ENCODE peak calls at places on chromosomes 12 and 14, in eight cellular contexts. One of them, this sample, is unnamed.
A peak's percentile ranks its signal among the peaks of the same experiment; 100 is the strongest.

GRCh38 chr12:58310828-58311273 is 369.5 kb downstream of the ATP23 start:
- DNase-seq in HFF-Myc: peak; percentile 90
- DNase-seq in mesothelial cell of epicardium: no peak
- DNase-seq in WTC11: no peak
- DNase-seq in AG09309: peak; percentile 98
- DNase-seq in ascending aorta: no peak
- DNase-seq in brain microvascular endothelial cell: peak; percentile 92
- DNase-seq in HFFc6: peak; percentile 99
- DNase-seq in this sample: no peak

GRCh38 chr14:74394549-74394948 is 31.5 kb downstream of the SYNDIG1L start:
- DNase-seq in HFF-Myc: no peak
- DNase-seq in mesothelial cell of epicardium: no peak
- DNase-seq in ascending aorta: no peak
- DNase-seq in HFFc6: no peak
- DNase-seq in brain microvascular endothelial cell: no peak
- DNase-seq in WTC11: no peak
- DNase-seq in AG09309: no peak
- DNase-seq in this sample: no peak

GRCh38 chr14:93103392-93104080 is 12.2 kb downstream of the ITPK1 start:
- DNase-seq in brain microvascular endothelial cell: no peak
- DNase-seq in HFF-Myc: no peak
- DNase-seq in WTC11: no peak
- DNase-seq in ascending aorta: no peak
- DNase-seq in HFFc6: no peak
- DNase-seq in AG09309: no peak
- DNase-seq in mesothelial cell of epicardium: no peak
- DNase-seq in this sample: no peak

GRCh38 chr14:51335521-51335920 is 95.5 kb downstream of the TMX1 start:
- DNase-seq in AG09309: no peak
- DNase-seq in mesothelial cell of epicardium: no peak
- DNase-seq in brain microvascular endothelial cell: no peak
- DNase-seq in ascending aorta: no peak
- DNase-seq in HFFc6: no peak
- DNase-seq in WTC11: no peak
- DNase-seq in HFF-Myc: no peak
- DNase-seq in this sample: no peak

GRCh38 chr14:101721951-101722661 is 39.4 kb upstream of the PPP2R5C start:
- DNase-seq in brain microvascular endothelial cell: no peak
- DNase-seq in HFFc6: peak; percentile 88
- DNase-seq in HFF-Myc: peak; percentile 60
- DNase-seq in AG09309: peak; percentile 45
- DNase-seq in WTC11: no peak
- DNase-seq in mesothelial cell of epicardium: no peak
- DNase-seq in ascending aorta: no peak
- DNase-seq in this sample: no peak

GRCh38 chr12:95731519-95731958 is 59.0 kb downstream of the NTN4 start:
- DNase-seq in HFFc6: no peak
- DNase-seq in HFF-Myc: no peak
- DNase-seq in mesothelial cell of epicardium: no peak
- DNase-seq in brain microvascular endothelial cell: no peak
- DNase-seq in WTC11: no peak
- DNase-seq in ascending aorta: no peak
- DNase-seq in AG09309: no peak
- DNase-seq in this sample: no peak

GRCh38 chr14:92877757-92878431 is 45.1 kb upstream of the CHGA start:
- DNase-seq in WTC11: peak; percentile 54
- DNase-seq in HFFc6: no peak
- DNase-seq in ascending aorta: no peak
- DNase-seq in mesothelial cell of epicardium: no peak
- DNase-seq in HFF-Myc: no peak
- DNase-seq in brain microvascular endothelial cell: no peak
- DNase-seq in AG09309: no peak
- DNase-seq in this sample: no peak

GRCh38 chr14:23566112-23566781 is 1.3 kb downstream of the AP1G2 start:
- DNase-seq in brain microvascular endothelial cell: no peak
- DNase-seq in WTC11: no peak
- DNase-seq in HFFc6: no peak
- DNase-seq in HFF-Myc: no peak
- DNase-seq in ascending aorta: no peak
- DNase-seq in AG09309: no peak
- DNase-seq in mesothelial cell of epicardium: no peak
- DNase-seq in this sample: no peak

GRCh38 chr14:68715032-68715924 is 77.6 kb downstream of the ZFP36L1 start:
- DNase-seq in HFF-Myc: no peak
- DNase-seq in brain microvascular endothelial cell: peak; percentile 75
- DNase-seq in HFFc6: no peak
- DNase-seq in WTC11: no peak
- DNase-seq in ascending aorta: no peak
- DNase-seq in mesothelial cell of epicardium: no peak
- DNase-seq in AG09309: no peak
- DNase-seq in this sample: no peak

GRCh38 chr12:16112626-16113560 is 164.6 kb downstream of the SLC15A5 start:
- DNase-seq in ascending aorta: no peak
- DNase-seq in brain microvascular endothelial cell: no peak
- DNase-seq in mesothelial cell of epicardium: no peak
- DNase-seq in HFFc6: no peak
- DNase-seq in HFF-Myc: peak; percentile 19
- DNase-seq in AG09309: no peak
- DNase-seq in WTC11: peak; percentile 43
- DNase-seq in this sample: no peak

GRCh38 chr12:72271401-72271740 is 799 bp upstream of the TRHDE start:
- DNase-seq in brain microvascular endothelial cell: peak; percentile 43
- DNase-seq in WTC11: peak; percentile 63
- DNase-seq in HFFc6: peak; percentile 45
- DNase-seq in AG09309: no peak
- DNase-seq in mesothelial cell of epicardium: peak; percentile 43
- DNase-seq in HFF-Myc: no peak
- DNase-seq in ascending aorta: no peak
- DNase-seq in this sample: peak; percentile 33

GRCh38 chr12:64682572-64683277 is 72.4 kb downstream of the RASSF3 start:
- DNase-seq in WTC11: no peak
- DNase-seq in mesothelial cell of epicardium: no peak
- DNase-seq in ascending aorta: no peak
- DNase-seq in HFFc6: no peak
- DNase-seq in brain microvascular endothelial cell: peak; percentile 39
- DNase-seq in HFF-Myc: no peak
- DNase-seq in AG09309: peak; percentile 44
- DNase-seq in this sample: no peak

GRCh38 chr14:93286212-93286890 is 46.5 kb downstream of the BTBD7 start:
- DNase-seq in brain microvascular endothelial cell: peak; percentile 36
- DNase-seq in HFFc6: no peak
- DNase-seq in mesothelial cell of epicardium: no peak
- DNase-seq in ascending aorta: no peak
- DNase-seq in WTC11: no peak
- DNase-seq in AG09309: no peak
- DNase-seq in HFF-Myc: no peak
- DNase-seq in this sample: no peak

GRCh38 chr14:28294834-28295440 is 471.6 kb upstream of the FOXG1 start:
- DNase-seq in AG09309: no peak
- DNase-seq in HFFc6: no peak
- DNase-seq in mesothelial cell of epicardium: no peak
- DNase-seq in WTC11: no peak
- DNase-seq in HFF-Myc: no peak
- DNase-seq in brain microvascular endothelial cell: peak; percentile 19
- DNase-seq in ascending aorta: no peak
- DNase-seq in this sample: no peak

GRCh38 chr12:123992118-123992825 is 19.3 kb downstream of the ZNF664 start:
- DNase-seq in HFFc6: no peak
- DNase-seq in AG09309: no peak
- DNase-seq in HFF-Myc: no peak
- DNase-seq in WTC11: no peak
- DNase-seq in ascending aorta: no peak
- DNase-seq in brain microvascular endothelial cell: no peak
- DNase-seq in mesothelial cell of epicardium: no peak
- DNase-seq in this sample: no peak

GRCh38 chr14:94392510-94392935 is 4.1 kb upstream of the SERPINA1 start:
- DNase-seq in mesothelial cell of epicardium: no peak
- DNase-seq in HFFc6: no peak
- DNase-seq in brain microvascular endothelial cell: peak; percentile 31
- DNase-seq in WTC11: no peak
- DNase-seq in AG09309: peak; percentile 73
- DNase-seq in HFF-Myc: no peak
- DNase-seq in ascending aorta: no peak
- DNase-seq in this sample: no peak

GRCh38 chr12:122336015-122336946 is 70.0 kb upstream of the VPS33A start:
- DNase-seq in AG09309: no peak
- DNase-seq in HFFc6: no peak
- DNase-seq in ascending aorta: no peak
- DNase-seq in mesothelial cell of epicardium: no peak
- DNase-seq in HFF-Myc: no peak
- DNase-seq in WTC11: peak; percentile 54
- DNase-seq in brain microvascular endothelial cell: no peak
- DNase-seq in this sample: no peak

GRCh38 chr12:47732504-47732903 is 7.2 kb upstream of the ENDOU start:
- DNase-seq in ascending aorta: no peak
- DNase-seq in AG09309: no peak
- DNase-seq in WTC11: no peak
- DNase-seq in HFFc6: no peak
- DNase-seq in brain microvascular endothelial cell: no peak
- DNase-seq in mesothelial cell of epicardium: no peak
- DNase-seq in HFF-Myc: no peak
- DNase-seq in this sample: no peak

GRCh38 chr14:72553161-72553560 is 340.7 kb downstream of the DPF3 start:
- DNase-seq in HFFc6: no peak
- DNase-seq in HFF-Myc: no peak
- DNase-seq in brain microvascular endothelial cell: no peak
- DNase-seq in AG09309: no peak
- DNase-seq in WTC11: no peak
- DNase-seq in ascending aorta: no peak
- DNase-seq in mesothelial cell of epicardium: no peak
- DNase-seq in this sample: no peak
- TF ChIP-seq CTCF in HFFc6: no peak
- TF ChIP-seq CTCF in HFF-Myc: no peak
- TF ChIP-seq CTCF in brain microvascular endothelial cell: no peak
- TF ChIP-seq CTCF in AG09309: no peak
- TF ChIP-seq CTCF in WTC11: no peak
- TF ChIP-seq CTCF in ascending aorta: no peak
- TF ChIP-seq CTCF in mesothelial cell of epicardium: no peak
- TF ChIP-seq CTCF in this sample: no peak

GRCh38 chr14:54549862-54550261 is 17.1 kb upstream of the SAMD4A start:
- DNase-seq in HFFc6: no peak
- DNase-seq in brain microvascular endothelial cell: no peak
- DNase-seq in WTC11: no peak
- DNase-seq in AG09309: no peak
- DNase-seq in ascending aorta: no peak
- DNase-seq in HFF-Myc: no peak
- DNase-seq in mesothelial cell of epicardium: no peak
- DNase-seq in this sample: no peak

GRCh38 chr14:54550514-54550913 is 16.4 kb upstream of the SAMD4A start:
- DNase-seq in AG09309: no peak
- DNase-seq in HFF-Myc: no peak
- DNase-seq in ascending aorta: no peak
- DNase-seq in WTC11: no peak
- DNase-seq in brain microvascular endothelial cell: no peak
- DNase-seq in mesothelial cell of epicardium: no peak
- DNase-seq in HFFc6: no peak
- DNase-seq in this sample: no peak

GRCh38 chr14:54548491-54548890 is 18.4 kb upstream of the SAMD4A start:
- DNase-seq in AG09309: no peak
- DNase-seq in WTC11: no peak
- DNase-seq in brain microvascular endothelial cell: no peak
- DNase-seq in HFFc6: no peak
- DNase-seq in ascending aorta: no peak
- DNase-seq in mesothelial cell of epicardium: no peak
- DNase-seq in HFF-Myc: no peak
- DNase-seq in this sample: no peak

GRCh38 chr14:54547583-54547982 is 19.3 kb upstream of the SAMD4A start:
- DNase-seq in HFF-Myc: no peak
- DNase-seq in HFFc6: no peak
- DNase-seq in mesothelial cell of epicardium: no peak
- DNase-seq in brain microvascular endothelial cell: no peak
- DNase-seq in AG09309: no peak
- DNase-seq in ascending aorta: no peak
- DNase-seq in WTC11: no peak
- DNase-seq in this sample: no peak
- TF ChIP-seq CTCF in HFF-Myc: no peak
- TF ChIP-seq CTCF in HFFc6: no peak
- TF ChIP-seq CTCF in mesothelial cell of epicardium: no peak
- TF ChIP-seq CTCF in brain microvascular endothelial cell: no peak
- TF ChIP-seq CTCF in AG09309: no peak
- TF ChIP-seq CTCF in ascending aorta: no peak
- TF ChIP-seq CTCF in WTC11: no peak
- TF ChIP-seq CTCF in this sample: no peak

DNA sequence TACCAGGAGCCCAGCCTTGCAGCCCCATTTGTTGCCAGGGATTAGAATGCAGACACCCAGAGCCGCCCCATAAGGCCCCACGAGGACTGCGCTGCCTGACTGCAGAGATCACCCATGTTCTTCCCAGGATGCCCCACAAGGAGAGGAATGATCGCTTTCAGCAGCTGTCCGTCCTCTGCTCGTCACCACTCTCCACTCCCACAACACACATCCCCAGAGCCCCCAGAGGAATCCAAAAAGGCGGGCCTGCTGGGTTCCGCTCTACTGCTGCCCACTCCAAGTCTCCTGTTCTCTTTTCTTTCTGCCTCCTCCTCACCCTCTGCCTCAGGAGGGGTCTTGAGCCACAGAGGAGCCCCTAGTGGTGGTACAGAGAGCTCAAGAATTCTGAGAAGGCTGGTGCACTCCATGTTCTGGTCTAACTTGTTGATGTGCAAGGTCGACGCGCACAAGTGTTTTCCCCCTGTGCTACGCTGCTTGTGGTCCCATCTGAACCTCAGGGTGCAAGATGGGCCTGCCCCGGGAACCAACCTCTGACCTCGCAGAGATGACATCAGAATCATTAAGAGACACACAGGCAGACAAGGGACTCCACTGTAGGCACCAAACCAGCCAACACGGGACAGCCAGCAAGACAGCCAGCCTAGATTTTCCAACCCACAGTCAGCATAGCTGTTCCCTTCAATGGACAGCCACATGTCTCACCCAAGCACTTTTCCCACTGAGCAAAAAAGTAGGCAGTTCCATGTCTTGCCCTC is 30.0 kb downstream of the PXN start:
- DNase-seq in ascending aorta: no peak
- DNase-seq in mesothelial cell of epicardium: no peak
- DNase-seq in HFF-Myc: no peak
- DNase-seq in HFFc6: no peak
- DNase-seq in AG09309: no peak
- DNase-seq in WTC11: peak; percentile 29
- DNase-seq in brain microvascular endothelial cell: no peak
- DNase-seq in this sample: no peak
- TF ChIP-seq CTCF in ascending aorta: no peak
- TF ChIP-seq CTCF in mesothelial cell of epicardium: no peak
- TF ChIP-seq CTCF in HFF-Myc: peak; percentile 24
- TF ChIP-seq CTCF in HFFc6: peak; percentile 34
- TF ChIP-seq CTCF in AG09309: peak; percentile 30
- TF ChIP-seq CTCF in WTC11: no peak
- TF ChIP-seq CTCF in brain microvascular endothelial cell: peak; percentile 65
- TF ChIP-seq CTCF in this sample: peak; percentile 51

DNA sequence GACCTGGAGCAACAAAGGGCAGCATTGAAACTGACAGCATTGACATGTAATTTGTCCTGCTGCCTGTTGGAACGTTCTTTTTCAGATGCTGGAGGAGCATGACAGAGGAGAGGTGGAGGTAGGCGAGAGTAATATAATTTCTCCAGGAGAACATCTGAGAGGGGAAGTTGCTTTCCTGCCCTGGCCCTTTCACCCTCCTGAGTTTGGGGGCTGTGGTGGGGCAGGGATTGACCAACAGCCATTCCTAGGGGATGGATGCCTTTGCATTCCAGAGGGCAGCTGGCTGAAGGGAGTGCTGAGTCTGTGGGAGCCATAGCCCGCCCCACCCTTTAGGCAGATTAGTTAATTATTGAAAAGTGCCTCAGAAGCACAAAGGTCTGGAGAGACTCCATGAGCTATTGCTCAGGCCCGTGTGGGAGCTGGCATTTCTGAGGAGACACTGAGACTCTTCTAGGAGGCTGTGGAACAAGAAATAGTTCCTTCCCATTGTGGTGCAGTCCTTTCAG is 73.5 kb downstream of the ARF6 start:
- DNase-seq in WTC11: no peak
- DNase-seq in brain microvascular endothelial cell: no peak
- DNase-seq in HFFc6: no peak
- DNase-seq in ascending aorta: no peak
- DNase-seq in HFF-Myc: no peak
- DNase-seq in mesothelial cell of epicardium: no peak
- DNase-seq in AG09309: no peak
- DNase-seq in this sample: peak; percentile 41
- TF ChIP-seq CTCF in WTC11: no peak
- TF ChIP-seq CTCF in brain microvascular endothelial cell: no peak
- TF ChIP-seq CTCF in HFFc6: no peak
- TF ChIP-seq CTCF in ascending aorta: no peak
- TF ChIP-seq CTCF in HFF-Myc: no peak
- TF ChIP-seq CTCF in mesothelial cell of epicardium: no peak
- TF ChIP-seq CTCF in AG09309: no peak
- TF ChIP-seq CTCF in this sample: no peak

This sample was measured in progenitor cell of endocrine pancreas.